ENCODE peak calls at places on chromosomes 4 and X, in ten cellular contexts. H is GM10248, M is breast epithelium, X is GM12865, K is fibroblast of lung, Y is left ventricle myocardium inferior, F is fibroblast of the aortic adventitia, O is Panc1, A is neural crest cell, Q is OCI-LY7. I is an unnamed sample.

GRCh38 chrX:49879656-49880277 is 483 bp downstream of the USP27X start:
- DNase-seq in H (no peak), M (no peak), X (peak), K (peak), Y (no peak), F (no peak), O (no peak), A (no peak), Q (no peak), I (no peak)

GRCh38 chr4:140675599-140676231 is 80.5 kb downstream of the TBC1D9 start:
- DNase-seq in H (no peak), M (no peak), X (peak), K (peak), Y (no peak), F (no peak), O (no peak), A (no peak), Q (peak), I (no peak)

GRCh38 chr4:170395773-170396172 is 306.0 kb upstream of the AADAT start:
- DNase-seq in H (no peak), M (no peak), X (no peak), K (no peak), Y (no peak), F (no peak), O (no peak), A (no peak), Q (no peak), I (no peak)

GRCh38 chr4:15942283-15942682 is 3.7 kb upstream of the FGFBP1 start:
- DNase-seq in H (no peak), M (no peak), X (no peak), K (no peak), Y (no peak), F (no peak), O (no peak), A (no peak), Q (no peak), I (no peak)

GRCh38 chr4:158912390-158913175 is 143.8 kb downstream of the FNIP2 start:
- DNase-seq in H (no peak), M (no peak), X (no peak), K (peak), Y (no peak), F (peak), O (no peak), A (no peak), Q (no peak), I (no peak)

GRCh38 chrX:19814778-19815177 is 72.6 kb downstream of the SH3KBP1 start:
- DNase-seq in H (no peak), M (no peak), X (no peak), K (no peak), Y (no peak), F (no peak), O (no peak), A (no peak), Q (no peak), I (no peak)

GRCh38 chr4:10684631-10685030 is at the start of gene CLNK:
- DNase-seq in H (peak), M (no peak), X (peak), K (no peak), Y (no peak), F (no peak), O (no peak), A (no peak), Q (peak), I (no peak)

GRCh38 chr4:54232151-54232688 is 3.1 kb downstream of the PDGFRA start:
- DNase-seq in H (no peak), M (no peak), X (no peak), K (peak), Y (no peak), F (peak), O (no peak), A (no peak), Q (no peak), I (peak)

GRCh38 chrX:40108959-40109287 is 11.2 kb upstream of the BCOR start:
- DNase-seq in H (no peak), M (peak), X (peak), K (peak), Y (peak), F (peak), O (no peak), A (no peak), Q (peak), I (peak)

GRCh38 chr4:88802138-88802537 is 104.5 kb upstream of the NAP1L5 start:
- DNase-seq in H (no peak), M (no peak), X (no peak), K (no peak), Y (no peak), F (no peak), O (no peak), A (no peak), Q (no peak), I (no peak)
- TF ChIP-seq CTCF in H (no peak), M (no peak), X (no peak), K (no peak), Y (peak), F (no peak), O (peak), A (no peak), Q (peak), I (no peak)

DNA sequence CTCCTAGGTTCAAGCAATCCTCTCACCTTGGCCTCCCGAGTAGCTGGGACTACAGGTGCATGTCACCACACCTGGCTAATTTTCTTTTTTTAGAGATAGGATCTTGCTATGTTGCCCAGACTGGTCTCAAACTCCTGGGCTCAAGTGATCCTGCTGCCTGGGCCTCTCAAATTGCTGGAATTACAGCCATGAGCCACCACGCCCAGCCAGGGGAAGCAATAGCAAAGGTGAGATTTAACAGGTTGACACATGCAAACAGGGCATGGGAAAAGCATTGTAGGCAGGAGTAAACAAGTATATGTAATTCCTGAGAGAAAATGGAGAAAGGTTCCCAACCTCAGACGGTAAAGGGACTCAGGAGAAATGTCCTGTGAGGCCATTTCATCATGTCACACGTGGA is 33.6 kb upstream of the TBL1X start:
- DNase-seq in H (no peak), M (no peak), X (no peak), K (no peak), Y (no peak), F (no peak), O (no peak), A (no peak), Q (no peak), I (no peak)
- TF ChIP-seq CTCF in H (no peak), M (no peak), X (no peak), K (no peak), Y (no peak), F (no peak), O (no peak), A (no peak), Q (no peak), I (no peak)

DNA sequence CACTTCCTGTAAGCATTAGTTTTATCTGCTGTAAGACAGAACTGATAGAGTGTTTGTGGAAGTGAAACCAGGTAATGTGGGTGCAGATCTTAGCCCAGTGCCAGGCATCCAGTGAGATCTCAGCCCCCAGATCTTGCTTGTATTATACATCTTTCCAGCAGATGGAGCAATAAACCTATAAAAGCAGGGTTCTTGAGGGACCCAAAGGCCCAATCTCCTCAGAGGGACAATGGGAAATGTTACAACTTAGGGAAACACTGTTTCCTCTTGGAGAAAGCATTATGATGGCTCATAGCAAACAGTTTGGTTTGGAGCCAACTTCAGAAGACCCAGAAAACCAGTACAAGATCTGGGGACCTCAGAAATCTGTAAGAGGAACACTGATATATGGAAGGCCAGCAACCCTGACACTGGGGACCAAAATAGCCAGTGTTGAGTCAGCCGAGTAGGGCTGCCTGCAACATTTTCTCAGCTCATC is 206.3 kb downstream of the SLC7A11 start:
- DNase-seq in H (peak), M (no peak), X (peak), K (peak), Y (no peak), F (peak), O (no peak), A (no peak), Q (peak), I (peak)
- TF ChIP-seq CTCF in H (peak), M (no peak), X (peak), K (peak), Y (peak), F (peak), O (peak), A (peak), Q (peak), I (peak)

GRCh38 chr4:45438047-45438446 is 685.8 kb downstream of the GABRG1 start:
- DNase-seq in H (no peak), M (no peak), X (no peak), K (no peak), Y (no peak), F (no peak), O (no peak), A (no peak), Q (no peak), I (no peak)

GRCh38 chr4:45437381-45437780 is 686.5 kb downstream of the GABRG1 start:
- DNase-seq in H (no peak), M (no peak), X (no peak), K (no peak), Y (no peak), F (no peak), O (no peak), A (no peak), Q (no peak), I (no peak)

GRCh38 chr4:45442466-45442865 is 681.4 kb downstream of the GABRG1 start:
- DNase-seq in H (no peak), M (no peak), X (peak), K (no peak), Y (no peak), F (no peak), O (no peak), A (no peak), Q (no peak), I (no peak)
- TF ChIP-seq CTCF in H (no peak), M (no peak), X (peak), K (peak), Y (peak), F (no peak), O (no peak), A (peak), Q (peak), I (no peak)

DNA sequence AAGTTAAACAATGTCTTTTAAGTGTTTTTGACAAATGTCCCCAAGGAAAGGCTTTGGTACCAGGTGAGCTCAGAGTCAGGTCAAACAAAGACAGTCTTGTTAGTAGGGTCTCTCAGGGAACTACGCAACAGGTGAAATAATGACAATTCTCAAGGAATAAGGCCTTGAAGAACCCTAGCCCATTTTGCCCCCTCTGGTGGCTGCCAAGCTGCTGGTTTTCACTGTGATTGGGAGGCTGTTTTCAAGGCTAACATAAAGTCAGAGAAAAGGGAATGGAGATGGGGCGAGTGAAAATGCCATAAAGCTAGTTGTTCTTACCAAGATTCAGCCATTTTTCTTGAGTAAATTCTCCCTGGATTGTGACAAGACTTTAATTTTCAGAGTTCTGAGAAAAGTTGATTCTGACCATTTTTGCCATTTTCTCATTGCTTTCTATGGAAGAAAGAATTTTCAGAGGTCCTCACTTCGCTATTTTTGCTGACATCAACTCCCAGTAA is 58.7 kb downstream of the RWDD4 start:
- DNase-seq in H (no peak), M (no peak), X (peak), K (no peak), Y (no peak), F (no peak), O (no peak), A (no peak), Q (peak), I (no peak)
- TF ChIP-seq CTCF in H (no peak), M (no peak), X (peak), K (peak), Y (peak), F (peak), O (peak), A (peak), Q (peak), I (no peak)

I was measured in GM13976.